ENCODE peak calls at places on chromosomes 16 and 17, in four cellular contexts. O, E, V and S are unnamed samples.

GRCh38 chr16:50821586-50821985 is 79.7 kb downstream of the CYLD start:
- DNase-seq in O (peak), E (peak), V (no peak), S (no peak)

GRCh38 chr16:59758848-59759247 is 1024.7 kb upstream of the GOT2 start:
- DNase-seq in O (no peak), E (no peak), V (no peak), S (no peak)

GRCh38 chr17:979539-980405 is at the start of gene NXN:
- DNase-seq in O (peak), E (peak), V (peak), S (peak)

GRCh38 chr16:19389246-19389645 is 28.4 kb upstream of the TMC5 start:
- DNase-seq in O (peak), E (peak), V (peak), S (peak)

GRCh38 chr17:79843475-79843916 is 4.3 kb upstream of the CBX4 start:
- DNase-seq in O (no peak), E (no peak), V (no peak), S (no peak)

GRCh38 chr17:75753514-75754377 is 11.2 kb downstream of the GALK1 start:
- DNase-seq in O (peak), E (no peak), V (peak), S (peak)

GRCh38 chr16:22317625-22318024 is 20.4 kb downstream of the POLR3E start:
- DNase-seq in O (no peak), E (no peak), V (no peak), S (no peak)

GRCh38 chr17:50129946-50130777 is at the start of gene SAMD14:
- DNase-seq in O (no peak), E (no peak), V (no peak), S (peak)

GRCh38 chr17:67477687-67478086 is 100.6 kb downstream of the PITPNC1 start:
- DNase-seq in O (no peak), E (no peak), V (no peak), S (no peak)

GRCh38 chr16:53091508-53092211 is 36.9 kb downstream of the CHD9 start:
- DNase-seq in O (no peak), E (no peak), V (peak), S (no peak)

GRCh38 chr17:42346473-42346872 is 41.8 kb downstream of the STAT3 start:
- DNase-seq in O (no peak), E (no peak), V (no peak), S (no peak)

GRCh38 chr17:63841350-63842172 is 924 bp downstream of the SMARCD2 start:
- DNase-seq in O (peak), E (no peak), V (peak), S (no peak)

GRCh38 chr17:1940810-1941185 is 84.3 kb downstream of the RTN4RL1 start:
- DNase-seq in O (no peak), E (no peak), V (no peak), S (no peak)

GRCh38 chr17:81831957-81832607 is 1.0 kb downstream of the MCRIP1 start:
- DNase-seq in O (no peak), E (no peak), V (no peak), S (peak)

GRCh38 chr16:12398736-12399047 is 405.0 kb downstream of the CPPED1 start:
- DNase-seq in O (no peak), E (no peak), V (no peak), S (no peak)

GRCh38 chr16:82728901-82729300 is 102.1 kb downstream of the CDH13 start:
- DNase-seq in O (no peak), E (no peak), V (no peak), S (no peak)

GRCh38 chr17:8005951-8006730 is 3.7 kb downstream of the GUCY2D start:
- DNase-seq in O (no peak), E (peak), V (no peak), S (peak)
- TF ChIP-seq HMGXB4 in O (no peak), E (no peak), V (no peak), S (no peak)

GRCh38 chr17:78723001-78723796 is 58.9 kb downstream of the CYTH1 start:
- DNase-seq in O (no peak), E (no peak), V (peak), S (no peak)

GRCh38 chr17:78724999-78725398 is 57.1 kb downstream of the CYTH1 start:
- DNase-seq in O (no peak), E (no peak), V (no peak), S (no peak)

GRCh38 chr17:78725448-78726021 is 56.5 kb downstream of the CYTH1 start:
- DNase-seq in O (no peak), E (no peak), V (no peak), S (no peak)

GRCh38 chr17:78724544-78724943 is 57.5 kb downstream of the CYTH1 start:
- DNase-seq in O (no peak), E (no peak), V (no peak), S (no peak)

GRCh38 chr17:78723957-78724356 is 58.1 kb downstream of the CYTH1 start:
- DNase-seq in O (no peak), E (no peak), V (no peak), S (no peak)
- TF ChIP-seq HMGXB4 in O (no peak), E (no peak), V (no peak), S (no peak)

GRCh38 chr17:40878044-40878443 is 7.0 kb downstream of the KRT20 start:
- DNase-seq in O (no peak), E (no peak), V (no peak), S (no peak)
- TF ChIP-seq HMGXB4 in O (no peak), E (no peak), V (no peak), S (no peak)

DNA sequence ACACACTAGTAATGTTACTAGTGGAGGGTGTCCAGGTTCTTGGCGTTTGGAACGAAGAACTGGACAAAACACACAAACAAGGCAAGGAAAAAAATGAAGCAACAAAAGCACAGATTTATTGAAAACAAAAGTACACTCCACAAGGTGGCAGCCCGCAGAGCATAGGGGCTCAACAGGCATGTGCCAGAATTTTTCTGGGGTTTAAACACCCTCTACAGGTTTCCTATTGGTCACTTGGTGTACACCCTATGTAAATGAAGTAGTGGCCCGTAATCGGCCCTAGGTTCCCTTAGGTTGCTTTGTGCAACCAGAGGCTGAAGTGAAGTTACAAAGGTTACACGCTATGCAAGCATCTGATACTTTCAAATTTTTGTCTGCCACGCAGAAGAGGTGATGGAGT is 8.1 kb downstream of the OR2C1 start:
- DNase-seq in O (peak), E (peak), V (no peak), S (peak)
- TF ChIP-seq HMGXB4 in O (no peak), E (no peak), V (no peak), S (no peak)

GRCh38 chr17:65472602-65473001 is 88.8 kb downstream of the AXIN2 start:
- DNase-seq in O (no peak), E (no peak), V (no peak), S (no peak)
- TF ChIP-seq HMGXB4 in O (no peak), E (no peak), V (no peak), S (no peak)